ENCODE peak calls at places on chromosomes 1 and 21, in ten cellular contexts. Y, I, D, T, P, H, Z, W, O and J are unnamed samples.

GRCh38 chr1:213989071-213989739 is 1.4 kb downstream of the PROX1 start:
- DNase-seq in Y (no peak), I (no peak), D (no peak), T (peak), P (no peak), H (no peak), Z (no peak), W (peak), O (no peak), J (no peak)

GRCh38 chr1:216903389-216903754 is 180.1 kb upstream of the ESRRG start:
- DNase-seq in Y (no peak), I (peak), D (no peak), T (no peak), P (no peak), H (no peak), Z (no peak), W (no peak), O (peak), J (no peak)

GRCh38 chr1:216627252-216627651 is 96.0 kb downstream of the ESRRG start:
- DNase-seq in Y (no peak), I (no peak), D (no peak), T (no peak), P (no peak), H (no peak), Z (no peak), W (no peak), O (peak), J (no peak)

GRCh38 chr1:227781314-227781930 is 34.1 kb upstream of the PRSS38 start:
- DNase-seq in Y (no peak), I (no peak), D (peak), T (peak), P (no peak), H (no peak), Z (no peak), W (no peak), O (no peak), J (peak)

GRCh38 chr1:59076612-59077011 is 220.3 kb upstream of the FGGY start:
- DNase-seq in Y (peak), I (peak), D (no peak), T (no peak), P (no peak), H (no peak), Z (no peak), W (no peak), O (peak), J (no peak)

GRCh38 chr1:224929335-224930237 is at the start of gene DNAH14:
- DNase-seq in Y (peak), I (peak), D (peak), T (peak), P (peak), H (peak), Z (peak), W (peak), O (peak), J (no peak)

GRCh38 chr1:210669951-210670350 is 341.2 kb downstream of the HHAT start:
- DNase-seq in Y (no peak), I (no peak), D (no peak), T (no peak), P (no peak), H (no peak), Z (no peak), W (no peak), O (no peak), J (peak)

GRCh38 chr1:176567190-176567794 is 104.3 kb downstream of the PAPPA2 start:
- DNase-seq in Y (peak), I (peak), D (no peak), T (no peak), P (no peak), H (no peak), Z (peak), W (no peak), O (peak), J (no peak)

GRCh38 chr1:94130851-94131595 is 10.1 kb upstream of the ABCA4 start:
- DNase-seq in Y (no peak), I (peak), D (no peak), T (no peak), P (no peak), H (no peak), Z (no peak), W (no peak), O (peak), J (no peak)

GRCh38 chr21:44732956-44733355 is 21.6 kb upstream of the TSPEAR start:
- DNase-seq in Y (no peak), I (no peak), D (no peak), T (peak), P (no peak), H (no peak), Z (no peak), W (no peak), O (no peak), J (no peak)

GRCh38 chr1:66624412-66625060 is 90.6 kb downstream of the SGIP1 start:
- DNase-seq in Y (no peak), I (peak), D (no peak), T (no peak), P (no peak), H (no peak), Z (no peak), W (no peak), O (peak), J (no peak)

GRCh38 chr1:24047101-24047459 is 64.9 kb downstream of the MYOM3 start:
- DNase-seq in Y (peak), I (peak), D (no peak), T (no peak), P (peak), H (peak), Z (no peak), W (no peak), O (no peak), J (peak)

GRCh38 chr1:61341426-61341825 is 259.1 kb downstream of the NFIA start:
- DNase-seq in Y (no peak), I (no peak), D (no peak), T (no peak), P (peak), H (no peak), Z (no peak), W (no peak), O (no peak), J (no peak)

GRCh38 chr1:100719490-100719889 is at the start of gene VCAM1:
- DNase-seq in Y (no peak), I (no peak), D (peak), T (peak), P (no peak), H (no peak), Z (no peak), W (peak), O (peak), J (no peak)

GRCh38 chr1:43034778-43035177 is 76.1 kb upstream of the SLC2A1 start:
- DNase-seq in Y (no peak), I (no peak), D (no peak), T (no peak), P (no peak), H (no peak), Z (no peak), W (no peak), O (no peak), J (no peak)

GRCh38 chr1:6239950-6240768 is 3.8 kb upstream of the HES3 start:
- DNase-seq in Y (no peak), I (peak), D (no peak), T (no peak), P (no peak), H (no peak), Z (no peak), W (no peak), O (peak), J (no peak)

GRCh38 chr1:211761400-211761799 is 69.2 kb downstream of the LPGAT1 start:
- DNase-seq in Y (no peak), I (no peak), D (no peak), T (no peak), P (no peak), H (no peak), Z (no peak), W (no peak), O (no peak), J (no peak)

DNA sequence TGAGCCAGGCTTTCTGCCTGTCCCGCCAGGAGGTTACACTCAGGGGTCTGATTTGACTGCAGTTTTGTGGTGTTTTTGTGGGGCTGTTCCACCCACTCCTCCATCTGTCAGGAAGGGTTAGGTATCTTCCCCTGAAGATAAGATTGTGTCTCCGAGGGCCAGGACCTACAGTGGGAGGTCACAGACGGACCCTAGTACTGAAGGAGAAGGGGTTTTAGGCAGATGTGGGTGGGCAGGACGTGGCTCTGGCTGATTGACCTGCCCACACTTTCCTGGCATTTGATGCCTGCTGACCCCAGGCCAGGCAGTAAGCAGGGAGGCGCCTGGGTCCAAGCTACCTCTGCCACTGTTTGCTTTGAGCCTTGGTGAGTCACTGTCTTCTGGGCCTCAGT is 13.9 kb downstream of the RPS6KA1 start:
- DNase-seq in Y (no peak), I (no peak), D (no peak), T (no peak), P (no peak), H (no peak), Z (no peak), W (no peak), O (no peak), J (no peak)
- H3K4me3 ChIP-seq in Y (no peak), I (no peak), D (no peak), T (no peak), P (peak), H (peak), Z (no peak), W (peak), O (no peak), J (peak)

DNA sequence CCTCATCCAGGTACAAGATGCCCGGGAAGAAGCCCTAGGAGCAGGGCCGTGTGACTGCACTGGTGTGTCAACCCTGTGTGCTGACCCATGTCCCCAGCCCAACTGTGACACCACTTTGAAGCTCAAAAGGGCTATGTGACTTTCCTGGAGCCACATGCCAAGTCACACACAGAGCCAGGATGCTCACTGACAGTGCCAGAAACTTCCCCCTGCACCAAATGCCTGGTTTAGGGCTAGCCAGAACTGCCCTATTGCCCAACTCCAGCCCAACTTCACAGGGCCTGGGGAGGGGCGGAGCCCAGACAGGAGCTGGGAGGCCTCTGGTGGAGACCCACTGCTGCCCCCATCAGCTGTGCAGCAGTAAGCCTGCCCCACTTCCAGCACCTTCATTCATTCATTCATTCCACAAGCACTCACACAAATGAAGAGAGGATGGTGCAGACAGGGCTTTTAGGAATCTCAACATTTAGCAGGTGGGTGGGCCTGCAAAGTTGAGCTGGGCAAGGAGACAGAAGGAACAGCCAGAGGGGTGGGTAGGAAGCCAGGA is 36.7 kb downstream of the KCNQ4 start:
- DNase-seq in Y (peak), I (no peak), D (no peak), T (peak), P (no peak), H (no peak), Z (no peak), W (no peak), O (no peak), J (no peak)
- TF ChIP-seq CTCF in Y (no peak), I (no peak), D (no peak), T (peak), P (peak), H (no peak), Z (no peak), W (no peak), O (peak), J (no peak)

GRCh38 chr1:180631197-180631765 is 541 bp upstream of the XPR1 start:
- DNase-seq in Y (no peak), I (no peak), D (no peak), T (no peak), P (no peak), H (no peak), Z (no peak), W (peak), O (no peak), J (no peak)
- H3K4me3 ChIP-seq in Y (no peak), I (no peak), D (peak), T (no peak), P (peak), H (peak), Z (no peak), W (peak), O (no peak), J (peak)

DNA sequence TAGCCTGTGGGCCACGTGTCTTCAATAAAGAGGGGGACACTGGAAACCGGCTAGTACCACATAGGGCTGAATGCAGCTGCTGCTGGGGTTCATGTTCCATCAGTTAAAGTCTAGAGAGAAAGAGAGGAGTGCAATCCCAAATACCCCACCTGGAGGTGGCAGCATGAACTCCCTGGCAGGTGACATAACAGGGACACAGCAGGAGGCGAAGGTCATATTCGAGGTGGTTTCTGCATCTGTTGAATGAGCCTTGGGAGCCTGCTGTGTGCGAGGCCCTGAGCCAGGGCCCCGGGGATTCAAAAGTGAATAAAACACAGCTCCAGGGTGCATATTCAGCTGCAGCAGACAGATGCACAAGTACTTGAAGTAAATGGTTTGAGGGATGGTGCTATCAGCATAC is 456.9 kb downstream of the SETD4 start:
- DNase-seq in Y (no peak), I (no peak), D (no peak), T (peak), P (no peak), H (no peak), Z (no peak), W (no peak), O (peak), J (no peak)
- TF ChIP-seq CTCF in Y (no peak), I (no peak), D (no peak), T (peak), P (no peak), H (no peak), Z (no peak), W (no peak), O (peak), J (no peak)

GRCh38 chr1:203878422-203878821 is 17.0 kb downstream of the SNRPE start:
- DNase-seq in Y (no peak), I (no peak), D (no peak), T (no peak), P (no peak), H (no peak), Z (no peak), W (no peak), O (no peak), J (no peak)

GRCh38 chr1:203871114-203871875 is 9.9 kb downstream of the SNRPE start:
- DNase-seq in Y (peak), I (peak), D (no peak), T (no peak), P (no peak), H (no peak), Z (peak), W (peak), O (peak), J (no peak)

GRCh38 chr1:203870256-203870655 is 8.9 kb downstream of the SNRPE start:
- DNase-seq in Y (no peak), I (peak), D (no peak), T (no peak), P (no peak), H (no peak), Z (no peak), W (no peak), O (peak), J (no peak)

GRCh38 chr1:203867816-203868215 is 6.4 kb downstream of the SNRPE start:
- DNase-seq in Y (no peak), I (no peak), D (no peak), T (no peak), P (no peak), H (no peak), Z (no peak), W (no peak), O (peak), J (no peak)

GRCh38 chr1:203873094-203873493 is 11.7 kb downstream of the SNRPE start:
- DNase-seq in Y (no peak), I (no peak), D (no peak), T (no peak), P (no peak), H (no peak), Z (no peak), W (no peak), O (no peak), J (no peak)
- H3K4me3 ChIP-seq in Y (no peak), I (no peak), D (no peak), T (no peak), P (no peak), H (no peak), Z (no peak), W (no peak), O (no peak), J (no peak)